ENCODE peak calls at places on chromosomes 13 and 19, in ten cellular contexts. One of them, this sample, is unnamed.

GRCh38 chr13:23718916-23719470 is 148.8 kb downstream of the TNFRSF19 start:
- DNase-seq in NB4: no peak
- DNase-seq in epithelial cell of esophagus: no peak
- DNase-seq in ovary: no peak
- DNase-seq in Panc1: no peak
- DNase-seq in AG09309: no peak
- DNase-seq in transverse colon: no peak
- DNase-seq in BE2C: no peak
- DNase-seq in HCT116: no peak
- DNase-seq in PC-9: no peak
- DNase-seq in this sample: no peak

GRCh38 chr13:99357920-99358319 is 50.7 kb upstream of the GPR183 start:
- DNase-seq in NB4: no peak
- DNase-seq in epithelial cell of esophagus: no peak
- DNase-seq in ovary: no peak
- DNase-seq in Panc1: no peak
- DNase-seq in AG09309: no peak
- DNase-seq in transverse colon: no peak
- DNase-seq in BE2C: no peak
- DNase-seq in HCT116: no peak
- DNase-seq in PC-9: no peak
- DNase-seq in this sample: no peak

GRCh38 chr13:33101835-33102234 is 85.6 kb downstream of the KL start:
- DNase-seq in NB4: no peak
- DNase-seq in epithelial cell of esophagus: no peak
- DNase-seq in ovary: no peak
- DNase-seq in Panc1: no peak
- DNase-seq in AG09309: no peak
- DNase-seq in transverse colon: no peak
- DNase-seq in BE2C: no peak
- DNase-seq in HCT116: no peak
- DNase-seq in PC-9: no peak
- DNase-seq in this sample: no peak

GRCh38 chr19:40927567-40927966 is 45.5 kb upstream of the CYP2A7 start:
- DNase-seq in NB4: no peak
- DNase-seq in epithelial cell of esophagus: no peak
- DNase-seq in ovary: no peak
- DNase-seq in Panc1: no peak
- DNase-seq in AG09309: no peak
- DNase-seq in transverse colon: no peak
- DNase-seq in BE2C: no peak
- DNase-seq in HCT116: no peak
- DNase-seq in PC-9: no peak
- DNase-seq in this sample: no peak

GRCh38 chr19:48836089-48837017 is at the start of gene HSD17B14:
- DNase-seq in NB4: no peak
- DNase-seq in epithelial cell of esophagus: no peak
- DNase-seq in ovary: peak; percentile 70
- DNase-seq in Panc1: no peak
- DNase-seq in AG09309: no peak
- DNase-seq in transverse colon: peak; percentile 23
- DNase-seq in BE2C: peak; percentile 47
- DNase-seq in HCT116: no peak
- DNase-seq in PC-9: peak; percentile 84
- DNase-seq in this sample: no peak

GRCh38 chr13:97822377-97822776 is 131.1 kb upstream of the IPO5 start:
- DNase-seq in NB4: no peak
- DNase-seq in epithelial cell of esophagus: no peak
- DNase-seq in ovary: no peak
- DNase-seq in Panc1: no peak
- DNase-seq in AG09309: no peak
- DNase-seq in transverse colon: no peak
- DNase-seq in BE2C: no peak
- DNase-seq in HCT116: no peak
- DNase-seq in PC-9: no peak
- DNase-seq in this sample: no peak

GRCh38 chr13:64723735-64724134 is 2506.4 kb downstream of the PCDH9 start:
- DNase-seq in NB4: no peak
- DNase-seq in epithelial cell of esophagus: peak; percentile 93
- DNase-seq in ovary: no peak
- DNase-seq in Panc1: peak; percentile 81
- DNase-seq in AG09309: peak; percentile 63
- DNase-seq in transverse colon: no peak
- DNase-seq in BE2C: peak; percentile 58
- DNase-seq in HCT116: peak; percentile 80
- DNase-seq in PC-9: peak; percentile 72
- DNase-seq in this sample: peak; percentile 63

GRCh38 chr19:16161848-16162247 is 11.5 kb downstream of the CIB3 start:
- DNase-seq in NB4: no peak
- DNase-seq in epithelial cell of esophagus: peak; percentile 92
- DNase-seq in ovary: no peak
- DNase-seq in Panc1: peak; percentile 54
- DNase-seq in AG09309: peak; percentile 21
- DNase-seq in transverse colon: no peak
- DNase-seq in BE2C: no peak
- DNase-seq in HCT116: peak; percentile 65
- DNase-seq in PC-9: peak; percentile 56
- DNase-seq in this sample: peak; percentile 60

GRCh38 chr19:34676697-34677385 is at the start of gene SCGB2B2:
- DNase-seq in NB4: peak; percentile 78
- DNase-seq in epithelial cell of esophagus: no peak
- DNase-seq in ovary: no peak
- DNase-seq in Panc1: no peak
- DNase-seq in AG09309: peak; percentile 24
- DNase-seq in transverse colon: no peak
- DNase-seq in BE2C: peak; percentile 64
- DNase-seq in HCT116: peak; percentile 80
- DNase-seq in PC-9: no peak
- DNase-seq in this sample: peak; percentile 9

GRCh38 chr19:41323023-41323422 is 13.1 kb downstream of the CCDC97 start:
- DNase-seq in NB4: no peak
- DNase-seq in epithelial cell of esophagus: no peak
- DNase-seq in ovary: peak; percentile 68
- DNase-seq in Panc1: no peak
- DNase-seq in AG09309: no peak
- DNase-seq in transverse colon: no peak
- DNase-seq in BE2C: no peak
- DNase-seq in HCT116: no peak
- DNase-seq in PC-9: no peak
- DNase-seq in this sample: no peak

GRCh38 chr13:40789275-40790231 is at the start of gene SLC25A15:
- DNase-seq in NB4: peak; percentile 91
- DNase-seq in epithelial cell of esophagus: peak; percentile 77
- DNase-seq in ovary: peak; percentile 65
- DNase-seq in Panc1: no peak
- DNase-seq in AG09309: no peak
- DNase-seq in transverse colon: peak; percentile 88
- DNase-seq in BE2C: peak; percentile 90
- DNase-seq in HCT116: peak; percentile 48
- DNase-seq in PC-9: peak; percentile 88
- DNase-seq in this sample: no peak

GRCh38 chr13:46613409-46614049 is 60.6 kb downstream of the LRCH1 start:
- DNase-seq in NB4: no peak
- DNase-seq in epithelial cell of esophagus: no peak
- DNase-seq in ovary: no peak
- DNase-seq in Panc1: no peak
- DNase-seq in AG09309: no peak
- DNase-seq in transverse colon: no peak
- DNase-seq in BE2C: no peak
- DNase-seq in HCT116: no peak
- DNase-seq in PC-9: no peak
- DNase-seq in this sample: no peak

GRCh38 chr13:100363874-100364273 is 224.7 kb downstream of the GGACT start:
- DNase-seq in NB4: no peak
- DNase-seq in epithelial cell of esophagus: peak; percentile 10
- DNase-seq in ovary: no peak
- DNase-seq in Panc1: no peak
- DNase-seq in AG09309: peak; percentile 31
- DNase-seq in transverse colon: no peak
- DNase-seq in BE2C: no peak
- DNase-seq in HCT116: no peak
- DNase-seq in PC-9: no peak
- DNase-seq in this sample: peak; percentile 39

GRCh38 chr13:49549289-49549688 is 36.1 kb downstream of the RCBTB1 start:
- DNase-seq in NB4: no peak
- DNase-seq in epithelial cell of esophagus: no peak
- DNase-seq in ovary: no peak
- DNase-seq in Panc1: no peak
- DNase-seq in AG09309: no peak
- DNase-seq in transverse colon: no peak
- DNase-seq in BE2C: no peak
- DNase-seq in HCT116: no peak
- DNase-seq in PC-9: no peak
- DNase-seq in this sample: no peak
- TF ChIP-seq CTCF in NB4: peak; percentile 3
- TF ChIP-seq CTCF in epithelial cell of esophagus: peak; percentile 21
- TF ChIP-seq CTCF in ovary: no peak
- TF ChIP-seq CTCF in Panc1: peak; percentile 25
- TF ChIP-seq CTCF in AG09309: peak; percentile 27
- TF ChIP-seq CTCF in transverse colon: no peak
- TF ChIP-seq CTCF in BE2C: peak; percentile 10
- TF ChIP-seq CTCF in HCT116: no peak
- TF ChIP-seq CTCF in PC-9: no peak
- TF ChIP-seq CTCF in this sample: peak; percentile 24

DNA sequence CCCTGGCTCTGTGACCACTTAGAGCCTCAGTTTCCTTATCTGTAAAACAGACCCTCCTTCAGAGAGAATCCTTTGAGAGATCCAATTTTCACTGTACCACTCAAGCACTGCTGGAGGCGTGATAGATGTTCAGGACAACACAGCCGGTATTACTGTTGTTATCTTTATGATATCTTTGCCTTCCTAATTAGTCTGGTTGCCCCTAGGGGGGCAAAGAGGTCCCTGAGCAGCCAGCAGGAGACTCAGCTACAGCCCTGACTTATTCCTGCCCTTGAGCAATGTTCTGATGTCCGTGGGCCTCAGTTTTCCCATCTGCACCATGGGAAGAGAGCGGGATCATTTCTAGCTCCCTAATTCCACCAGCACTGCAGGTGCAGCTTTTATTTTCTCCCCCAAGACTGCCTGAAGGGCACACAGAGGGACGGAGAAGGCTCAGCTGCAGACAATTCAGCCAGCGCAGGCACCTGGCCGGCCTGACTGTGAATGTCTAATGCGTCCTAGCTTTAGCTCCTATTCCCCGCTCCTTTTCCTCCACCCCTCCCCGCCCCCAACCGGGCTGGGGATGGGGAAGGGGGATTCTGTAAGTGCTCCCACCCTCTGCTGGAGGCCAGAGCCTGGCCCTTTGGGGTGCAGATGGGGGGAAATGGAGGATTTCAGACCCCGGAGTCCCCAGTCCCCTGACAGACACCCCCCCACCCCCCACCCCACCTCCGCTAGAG is 16.3 kb downstream of the TLE5 start:
- DNase-seq in NB4: no peak
- DNase-seq in epithelial cell of esophagus: no peak
- DNase-seq in ovary: peak; percentile 58
- DNase-seq in Panc1: no peak
- DNase-seq in AG09309: no peak
- DNase-seq in transverse colon: no peak
- DNase-seq in BE2C: no peak
- DNase-seq in HCT116: no peak
- DNase-seq in PC-9: no peak
- DNase-seq in this sample: no peak
- H3K4me3 ChIP-seq in NB4: no peak overlapping the region
- H3K4me3 ChIP-seq in epithelial cell of esophagus: no peak overlapping the region
- H3K4me3 ChIP-seq in ovary: no peak overlapping the region
- H3K4me3 ChIP-seq in Panc1: no peak overlapping the region
- H3K4me3 ChIP-seq in AG09309: no peak overlapping the region
- H3K4me3 ChIP-seq in transverse colon: no peak overlapping the region
- H3K4me3 ChIP-seq in BE2C: no peak overlapping the region
- H3K4me3 ChIP-seq in HCT116: no peak overlapping the region
- H3K4me3 ChIP-seq in PC-9: no peak overlapping the region
- H3K4me3 ChIP-seq in this sample: no peak overlapping the region

GRCh38 chr13:38900188-38900587 is 90.4 kb downstream of the STOML3 start:
- DNase-seq in NB4: peak; percentile 11
- DNase-seq in epithelial cell of esophagus: no peak
- DNase-seq in ovary: no peak
- DNase-seq in Panc1: no peak
- DNase-seq in AG09309: no peak
- DNase-seq in transverse colon: no peak
- DNase-seq in BE2C: no peak
- DNase-seq in HCT116: no peak
- DNase-seq in PC-9: no peak
- DNase-seq in this sample: no peak
- TF ChIP-seq CTCF in NB4: peak; percentile 39
- TF ChIP-seq CTCF in epithelial cell of esophagus: no peak
- TF ChIP-seq CTCF in ovary: no peak
- TF ChIP-seq CTCF in Panc1: peak; percentile 21
- TF ChIP-seq CTCF in AG09309: no peak
- TF ChIP-seq CTCF in transverse colon: no peak
- TF ChIP-seq CTCF in BE2C: peak; percentile 39
- TF ChIP-seq CTCF in HCT116: no peak
- TF ChIP-seq CTCF in PC-9: no peak
- TF ChIP-seq CTCF in this sample: peak; percentile 14

DNA sequence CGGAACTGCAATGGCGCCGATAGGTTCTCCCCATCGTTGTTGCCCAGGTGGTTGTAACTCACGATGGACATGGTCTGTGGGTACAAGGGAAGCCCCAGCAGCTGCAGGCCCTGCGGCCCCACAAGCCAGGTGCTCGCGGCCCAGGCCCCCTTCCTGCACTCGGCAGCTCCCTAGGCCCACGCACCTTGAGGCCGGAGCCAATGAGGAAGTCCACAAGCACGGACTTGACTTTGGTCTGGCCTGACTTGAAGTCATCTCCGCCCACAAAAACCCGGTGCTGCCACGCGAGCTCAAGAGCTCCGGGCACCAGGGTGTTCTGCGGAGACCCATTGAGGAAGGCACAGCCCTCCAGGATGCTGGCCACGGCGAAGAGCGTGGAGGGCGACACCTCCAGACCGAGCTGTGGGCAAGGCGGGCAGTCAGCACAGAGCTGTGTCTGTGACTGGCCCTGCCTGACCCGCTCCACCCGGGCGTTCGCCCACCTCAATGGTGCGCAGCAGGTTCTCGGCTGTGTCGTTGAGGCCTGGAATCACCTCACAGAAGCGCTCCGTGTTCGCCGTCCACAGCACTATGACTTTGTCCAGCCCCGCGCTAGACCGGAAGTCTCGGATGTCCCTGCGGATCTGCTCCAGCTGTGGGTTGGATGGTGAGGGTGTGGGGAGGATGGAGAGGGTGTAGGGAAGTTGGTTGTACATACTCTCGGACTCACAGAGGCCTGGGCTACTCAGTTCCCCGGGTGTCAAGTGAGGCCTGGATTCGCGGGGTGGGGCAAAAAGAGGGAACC is 1.9 kb downstream of the ISYNA1 start:
- DNase-seq in NB4: no peak
- DNase-seq in epithelial cell of esophagus: peak; percentile 46
- DNase-seq in ovary: peak; percentile 53
- DNase-seq in Panc1: no peak
- DNase-seq in AG09309: no peak
- DNase-seq in transverse colon: no peak
- DNase-seq in BE2C: no peak
- DNase-seq in HCT116: no peak
- DNase-seq in PC-9: no peak
- DNase-seq in this sample: no peak
- H3K4me3 ChIP-seq in NB4: no peak overlapping the region
- H3K4me3 ChIP-seq in epithelial cell of esophagus: no peak overlapping the region
- H3K4me3 ChIP-seq in ovary: no peak overlapping the region
- H3K4me3 ChIP-seq in Panc1: peak overlapping the region; percentile 45
- H3K4me3 ChIP-seq in AG09309: no peak overlapping the region
- H3K4me3 ChIP-seq in transverse colon: no peak overlapping the region
- H3K4me3 ChIP-seq in BE2C: no peak overlapping the region
- H3K4me3 ChIP-seq in HCT116: peak overlapping the region; percentile 78
- H3K4me3 ChIP-seq in PC-9: peak overlapping the region; percentile 74
- H3K4me3 ChIP-seq in this sample: no peak overlapping the region